ENCODE peak calls at places on chromosomes 2 and 18, in four cellular contexts. K, V, L and C are unnamed samples.

GRCh38 chr18:55425698-55426097 is 162.3 kb downstream of the TCF4 start:
- DNase-seq in K (no peak), V (no peak), L (no peak), C (no peak)

GRCh38 chr2:144517825-144518699 is 1.9 kb downstream of the ZEB2 start:
- DNase-seq in K (peak; percentile 49), V (no peak), L (peak; percentile 60), C (no peak)

GRCh38 chr2:68909793-68910674 is 38.8 kb upstream of the BMP10 start:
- DNase-seq in K (peak; percentile 84), V (peak; percentile 31), L (peak; percentile 90), C (peak; percentile 66)

GRCh38 chr2:108396845-108397244 is 19.1 kb downstream of the SULT1C4 start:
- DNase-seq in K (peak; percentile 72), V (no peak), L (peak; percentile 83), C (no peak)

GRCh38 chr2:218228366-218229092 is 11.5 kb downstream of the ARPC2 start:
- DNase-seq in K (no peak), V (no peak), L (no peak), C (no peak)

GRCh38 chr2:172461591-172462392 is 34.4 kb downstream of the ITGA6 start:
- DNase-seq in K (peak; percentile 76), V (no peak), L (peak; percentile 95), C (peak; percentile 82)

GRCh38 chr2:105384861-105385260 is 14.0 kb downstream of the FHL2 start:
- DNase-seq in K (no peak), V (no peak), L (no peak), C (no peak)

GRCh38 chr2:17579605-17580318 is 39.3 kb downstream of the VSNL1 start:
- DNase-seq in K (peak; percentile 87), V (no peak), L (peak; percentile 77), C (no peak)

GRCh38 chr2:138023976-138024375 is 59.7 kb downstream of the HNMT start:
- DNase-seq in K (no peak), V (no peak), L (no peak), C (no peak)

GRCh38 chr2:217371681-217372297 is 511.9 kb upstream of the TNP1 start:
- DNase-seq in K (peak; percentile 28), V (no peak), L (peak; percentile 85), C (no peak)

GRCh38 chr2:61876400-61876799 is 12.1 kb downstream of the CCT4 start:
- DNase-seq in K (no peak), V (no peak), L (no peak), C (no peak)

GRCh38 chr2:61882850-61883249 is 5.6 kb downstream of the CCT4 start:
- DNase-seq in K (no peak), V (no peak), L (no peak), C (no peak)

GRCh38 chr2:61878756-61879155 is 9.7 kb downstream of the CCT4 start:
- DNase-seq in K (no peak), V (no peak), L (no peak), C (no peak)

GRCh38 chr2:61877571-61878245 is 10.7 kb downstream of the CCT4 start:
- DNase-seq in K (no peak), V (no peak), L (no peak), C (no peak)
- H3K36me3 ChIP-seq in K (peaks cover 15% of the 10 kb centered on the region), V (peaks cover 68% of the 10 kb centered on the region), L (peaks cover 97% of the 10 kb centered on the region), C (peaks cover 37% of the 10 kb centered on the region)

GRCh38 chr18:63253018-63253417 is 66.6 kb downstream of the BCL2 start:
- DNase-seq in K (no peak), V (no peak), L (no peak), C (no peak)
- H3K36me3 ChIP-seq in K (no peaks in the 10 kb centered on the region), V (no peaks in the 10 kb centered on the region), L (no peaks in the 10 kb centered on the region), C (no peaks in the 10 kb centered on the region)

GRCh38 chr2:222627764-222628163 is 28.1 kb downstream of the FARSB start:
- DNase-seq in K (no peak), V (no peak), L (no peak), C (no peak)
- H3K36me3 ChIP-seq in K (peaks cover 3% of the 10 kb centered on the region), V (peaks cover 40% of the 10 kb centered on the region), L (peaks cover 72% of the 10 kb centered on the region), C (peaks cover 12% of the 10 kb centered on the region)

GRCh38 chr18:63480476-63480875 is 3.7 kb downstream of the SERPINB5 start:
- DNase-seq in K (no peak), V (no peak), L (no peak), C (no peak)
- H3K36me3 ChIP-seq in K (no peaks in the 10 kb centered on the region), V (no peaks in the 10 kb centered on the region), L (no peaks in the 10 kb centered on the region), C (no peaks in the 10 kb centered on the region)

GRCh38 chr2:134433469-134433868 is 179.6 kb downstream of the MGAT5 start:
- DNase-seq in K (no peak), V (no peak), L (no peak), C (no peak)

GRCh38 chr2:134433934-134434333 is 180.1 kb downstream of the MGAT5 start:
- DNase-seq in K (no peak), V (no peak), L (no peak), C (no peak)

GRCh38 chr2:134429886-134430285 is 176.0 kb downstream of the MGAT5 start:
- DNase-seq in K (peak; percentile 10), V (no peak), L (peak; percentile 36), C (no peak)

GRCh38 chr2:134432438-134432883 is 178.6 kb downstream of the MGAT5 start:
- DNase-seq in K (peak; percentile 48), V (no peak), L (peak; percentile 61), C (no peak)

GRCh38 chr2:134431837-134432437 is 178.1 kb downstream of the MGAT5 start:
- DNase-seq in K (peak; percentile 75), V (no peak), L (peak; percentile 66), C (no peak)
- H3K36me3 ChIP-seq in K (no peaks in the 10 kb centered on the region), V (peaks cover 5% of the 10 kb centered on the region), L (peaks cover 8% of the 10 kb centered on the region), C (no peaks in the 10 kb centered on the region)

GRCh38 chr2:190465060-190465459 is 56.9 kb downstream of the MFSD6 start:
- DNase-seq in K (no peak), V (no peak), L (no peak), C (no peak)
- H3K36me3 ChIP-seq in K (no peaks in the 10 kb centered on the region), V (no peaks in the 10 kb centered on the region), L (no peaks in the 10 kb centered on the region), C (no peaks in the 10 kb centered on the region)

GRCh38 chr2:1638281-1638860 is 105.9 kb downstream of the PXDN start:
- DNase-seq in K (no peak), V (no peak), L (no peak), C (no peak)
- H3K36me3 ChIP-seq in K (peaks cover 7% of the 10 kb centered on the region), V (peaks cover 41% of the 10 kb centered on the region), L (peaks cover 63% of the 10 kb centered on the region), C (peaks cover 67% of the 10 kb centered on the region)

DNA sequence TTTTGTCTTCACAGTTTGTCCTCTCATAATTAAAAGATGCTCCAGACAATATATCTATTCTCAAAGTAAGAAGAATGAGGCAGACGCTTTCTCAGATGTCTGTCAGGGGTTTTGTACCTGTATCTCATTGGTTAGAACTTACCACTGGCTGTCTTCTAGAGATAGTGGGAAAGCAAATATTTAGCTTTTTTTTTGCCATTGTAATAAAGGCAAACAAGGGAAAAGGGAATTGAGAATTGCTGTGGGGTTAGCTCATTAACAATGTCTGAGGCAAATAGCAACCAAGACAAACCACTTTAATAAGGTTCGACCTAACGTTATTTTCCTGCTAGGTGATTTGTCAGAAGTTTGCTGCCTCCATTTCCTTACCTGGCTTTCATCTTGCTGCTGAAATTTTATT is 30.0 kb downstream of the ZNF638 start:
- DNase-seq in K (no peak), V (no peak), L (no peak), C (no peak)
- H3K36me3 ChIP-seq in K (peaks cover 3% of the 10 kb centered on the region), V (peaks cover 41% of the 10 kb centered on the region), L (peaks cover 90% of the 10 kb centered on the region), C (peaks cover 33% of the 10 kb centered on the region)

GRCh38 chr2:215414674-215415073 is 21.2 kb downstream of the FN1 start:
- DNase-seq in K (peak; percentile 51), V (no peak), L (no peak), C (no peak)

GRCh38 chr2:215413974-215414373 is 21.9 kb downstream of the FN1 start:
- DNase-seq in K (no peak), V (no peak), L (no peak), C (no peak)

GRCh38 chr2:215411941-215412743 is 23.7 kb downstream of the FN1 start:
- DNase-seq in K (no peak), V (no peak), L (no peak), C (no peak)

GRCh38 chr2:215415218-215415617 is 20.6 kb downstream of the FN1 start:
- DNase-seq in K (no peak), V (no peak), L (no peak), C (no peak)

GRCh38 chr2:215413484-215413777 is 22.4 kb downstream of the FN1 start:
- DNase-seq in K (no peak), V (no peak), L (no peak), C (no peak)
- H3K36me3 ChIP-seq in K (peaks cover 7% of the 10 kb centered on the region), V (peaks cover 59% of the 10 kb centered on the region), L (peaks cover 70% of the 10 kb centered on the region), C (peaks cover 28% of the 10 kb centered on the region)

GRCh38 chr2:128169933-128170709 is 79.1 kb downstream of the UGGT1 start:
- DNase-seq in K (no peak), V (no peak), L (no peak), C (no peak)
- H3K36me3 ChIP-seq in K (peaks cover 9% of the 10 kb centered on the region), V (peaks cover 51% of the 10 kb centered on the region), L (peaks cover 88% of the 10 kb centered on the region), C (peaks cover 30% of the 10 kb centered on the region)